ENCODE peak calls at places on chromosomes 11 and 22, in nine cellular contexts. P is NCI-H2081, O is H4, Y is mucosa of gallbladder, W is substantia nigra, V is NCI-H82, F is HFFc6, J is AG04450, B is AG20443. E is an unnamed sample.

GRCh38 chr11:77038029-77038824 is 4.0 kb downstream of the B3GNT6 start:
- DNase-seq in P (no peak), O (no peak), Y (no peak), W (no peak), V (no peak), F (no peak), J (no peak), B (no peak), E (no peak)

GRCh38 chr22:27800250-27801131 is 1.1 kb downstream of the MN1 start:
- DNase-seq in P (no peak), O (no peak), Y (no peak), W (no peak), V (no peak), F (no peak), J (no peak), B (peak), E (no peak)

GRCh38 chr11:68750197-68750987 is 928 bp downstream of the TESMIN start:
- DNase-seq in P (no peak), O (no peak), Y (no peak), W (no peak), V (no peak), F (no peak), J (no peak), B (no peak), E (no peak)

GRCh38 chr11:83275888-83276641 is 10.1 kb downstream of the CCDC90B start:
- DNase-seq in P (no peak), O (no peak), Y (no peak), W (no peak), V (peak), F (no peak), J (no peak), B (no peak), E (no peak)

GRCh38 chr22:48105254-48105653 is 1342.8 kb downstream of the TBC1D22A start:
- DNase-seq in P (no peak), O (no peak), Y (no peak), W (no peak), V (peak), F (no peak), J (no peak), B (no peak), E (no peak)

GRCh38 chr11:110527146-110527545 is 97.4 kb downstream of the FDX1 start:
- DNase-seq in P (no peak), O (no peak), Y (no peak), W (no peak), V (no peak), F (peak), J (no peak), B (no peak), E (no peak)

GRCh38 chr11:60866911-60867870 is at the start of gene ZP1:
- DNase-seq in P (peak), O (no peak), Y (no peak), W (no peak), V (no peak), F (no peak), J (no peak), B (no peak), E (no peak)

GRCh38 chr11:70900540-70900939 is 351.8 kb downstream of the SHANK2 start:
- DNase-seq in P (no peak), O (no peak), Y (no peak), W (no peak), V (no peak), F (no peak), J (no peak), B (no peak), E (no peak)

GRCh38 chr22:44736581-44737413 is 15.6 kb upstream of the ARHGAP8 start:
- DNase-seq in P (no peak), O (no peak), Y (no peak), W (no peak), V (no peak), F (no peak), J (no peak), B (no peak), E (no peak)

E was measured in dorsolateral prefrontal cortex.